ENCODE peak calls at places on chromosomes 13 and 19, in ten cellular contexts. U is AG10803, O is fibroblast of villous mesenchyme, T is left ventricle myocardium inferior, W is D721Med, P is endodermal cell, L is cardiac muscle cell, Q is suprapubic skin, A is activated B cell treated with CpG ODN at 0.5 μM for 24 hours, X is thoracic aorta. S is an unnamed sample.

GRCh38 chr13:32031025-32031814 is at the start of gene FRY:
- DNase-seq in O (peak), U (peak), T (peak), P (peak), L (peak), X (peak), W (peak), Q (peak), A (peak), S (peak)

GRCh38 chr19:38989066-38989605 is 13.6 kb upstream of the FBXO17 start:
- DNase-seq in U (peak), W (no peak), O (peak), A (no peak), P (peak), T (no peak), X (no peak), L (peak), Q (no peak), S (no peak)

GRCh38 chr19:10402441-10403038 is 802 bp downstream of the CDC37 start:
- DNase-seq in T (peak), L (no peak), A (no peak), O (peak), W (no peak), X (no peak), Q (no peak), P (peak), U (no peak), S (no peak)

GRCh38 chr19:20969898-20970297 is 46.8 kb downstream of the ZNF85 start:
- DNase-seq in U (no peak), A (no peak), T (no peak), L (no peak), X (no peak), P (no peak), W (no peak), O (no peak), Q (no peak), S (no peak)

GRCh38 chr19:14480695-14481069 is 5.5 kb upstream of the PTGER1 start:
- DNase-seq in Q (no peak), P (no peak), X (no peak), O (no peak), A (no peak), L (no peak), U (no peak), T (no peak), W (no peak), S (no peak)

GRCh38 chr19:50432658-50433057 is at the start of gene MYBPC2:
- DNase-seq in A (peak), L (peak), P (peak), W (no peak), T (no peak), U (no peak), X (no peak), O (peak), Q (no peak), S (no peak)

GRCh38 chr19:7120499-7120898 is 51.0 kb downstream of the ZNF557 start:
- DNase-seq in T (no peak), L (no peak), X (no peak), A (no peak), P (no peak), Q (no peak), O (no peak), U (no peak), W (no peak), S (no peak)

GRCh38 chr19:32196690-32197420 is 148.6 kb upstream of the ZNF507 start:
- DNase-seq in P (peak), X (no peak), T (no peak), W (no peak), L (no peak), O (no peak), A (no peak), Q (no peak), U (no peak), S (no peak)

GRCh38 chr19:55703790-55704215 is 28.8 kb downstream of the EPN1 start:
- DNase-seq in W (no peak), L (no peak), X (no peak), P (peak), U (peak), T (no peak), O (peak), A (no peak), Q (no peak), S (no peak)

GRCh38 chr19:55699221-55699620 is 24.2 kb downstream of the EPN1 start:
- DNase-seq in X (no peak), T (no peak), Q (peak), L (no peak), P (peak), A (no peak), W (no peak), O (no peak), U (no peak), S (no peak)

GRCh38 chr13:110368408-110368807 is 61.3 kb downstream of the COL4A2 start:
- DNase-seq in L (no peak), W (no peak), O (peak), T (no peak), U (no peak), X (no peak), A (no peak), Q (no peak), P (no peak), S (no peak)

GRCh38 chr13:72648513-72649065 is 78.8 kb downstream of the MZT1 start:
- DNase-seq in W (no peak), P (no peak), X (no peak), O (peak), U (no peak), L (peak), A (no peak), T (no peak), Q (no peak), S (no peak)

GRCh38 chr19:44277331-44277730 is 17.6 kb downstream of the ZNF233 start:
- DNase-seq in X (no peak), O (no peak), T (no peak), Q (no peak), L (no peak), A (no peak), P (no peak), W (no peak), U (no peak), S (no peak)

GRCh38 chr19:40811478-40812341 is 12.7 kb downstream of the EGLN2 start:
- DNase-seq in A (no peak), O (no peak), P (peak), U (no peak), T (no peak), Q (peak), X (no peak), L (peak), W (no peak), S (no peak)

GRCh38 chr19:45474191-45474940 is 6.6 kb downstream of the FOSB start:
- DNase-seq in L (no peak), U (no peak), W (no peak), T (no peak), A (no peak), Q (no peak), O (no peak), X (no peak), P (no peak), S (no peak)

GRCh38 chr13:113767366-113767765 is 8.3 kb downstream of the TMEM255B start:
- DNase-seq in W (no peak), Q (no peak), A (no peak), P (peak), U (no peak), T (no peak), X (no peak), O (no peak), L (no peak), S (no peak)

GRCh38 chr13:30375436-30375835 is 46.9 kb upstream of the UBE2L5 start:
- DNase-seq in W (no peak), T (no peak), P (no peak), O (no peak), A (no peak), L (no peak), Q (no peak), X (no peak), U (no peak), S (no peak)

GRCh38 chr13:110412132-110412912 is 105.2 kb downstream of the COL4A2 start:
- DNase-seq in U (peak), W (peak), P (peak), L (peak), O (peak), T (peak), X (peak), A (peak), Q (peak), S (peak)

GRCh38 chr13:99086869-99087129 is 108.9 kb upstream of the DOCK9 start:
- DNase-seq in Q (no peak), O (no peak), T (peak), A (no peak), W (no peak), P (no peak), U (no peak), X (no peak), L (no peak), S (no peak)

GRCh38 chr19:5288347-5288739 is 52.3 kb downstream of the PTPRS start:
- DNase-seq in P (no peak), Q (no peak), T (peak), O (no peak), W (no peak), U (peak), X (no peak), L (no peak), A (no peak), S (no peak)

GRCh38 chr19:31960474-31960873 is 384.9 kb upstream of the ZNF507 start:
- DNase-seq in P (no peak), U (no peak), A (no peak), W (no peak), Q (no peak), L (no peak), O (no peak), X (no peak), T (no peak), S (no peak)

GRCh38 chr13:30196025-30196424 is 111.3 kb downstream of the KATNAL1 start:
- DNase-seq in U (no peak), W (no peak), X (no peak), P (peak), L (peak), O (no peak), Q (no peak), A (no peak), T (no peak), S (no peak)

GRCh38 chr13:41973247-41973741 is 12.4 kb upstream of the VWA8 start:
- DNase-seq in X (no peak), P (peak), U (peak), L (no peak), T (no peak), A (no peak), Q (no peak), W (no peak), O (no peak), S (no peak)

GRCh38 chr19:55491546-55492360 is 3.5 kb downstream of the SSC5D start:
- DNase-seq in T (no peak), X (no peak), P (no peak), L (no peak), O (no peak), Q (no peak), U (peak), W (no peak), A (no peak), S (no peak)

GRCh38 chr13:112330479-112331407 is 45.4 kb upstream of the SPACA7 start:
- DNase-seq in T (no peak), W (no peak), O (no peak), X (no peak), U (no peak), A (no peak), L (no peak), P (peak), Q (no peak), S (no peak)

DNA sequence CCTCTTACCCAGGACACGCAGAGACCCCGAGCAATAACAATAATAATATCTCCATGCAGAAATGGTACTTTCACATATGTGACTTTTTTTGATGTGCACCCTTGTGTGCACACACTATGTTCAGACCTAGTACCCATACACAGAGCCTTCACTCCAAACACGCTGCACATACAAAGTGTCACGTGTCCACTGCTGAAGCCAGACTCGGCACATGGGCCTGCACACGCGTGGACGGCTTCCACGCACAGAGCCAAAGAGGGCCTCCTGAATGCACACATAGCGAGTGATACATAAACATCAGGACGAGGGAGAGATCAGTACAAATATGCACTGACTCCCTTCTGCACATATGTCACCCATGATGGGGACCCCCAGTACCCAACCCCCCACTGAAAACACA is 41.9 kb upstream of the POU2F2 start:
- DNase-seq in U (no peak), P (no peak), A (no peak), Q (no peak), X (no peak), T (no peak), O (no peak), L (no peak), W (no peak), S (no peak)
- TF ChIP-seq CTCF in U (no peak), P (no peak), A (no peak), Q (no peak), X (no peak), T (no peak), O (no peak), L (no peak), W (no peak), S (no peak)

GRCh38 chr13:51432576-51432975 is 20.3 kb downstream of the INTS6 start:
- DNase-seq in O (no peak), X (no peak), Q (no peak), P (no peak), U (no peak), L (no peak), W (no peak), A (no peak), T (no peak), S (no peak)
- TF ChIP-seq CTCF in O (no peak), X (no peak), Q (no peak), P (no peak), U (no peak), L (no peak), W (no peak), A (no peak), T (no peak), S (no peak)

DNA sequence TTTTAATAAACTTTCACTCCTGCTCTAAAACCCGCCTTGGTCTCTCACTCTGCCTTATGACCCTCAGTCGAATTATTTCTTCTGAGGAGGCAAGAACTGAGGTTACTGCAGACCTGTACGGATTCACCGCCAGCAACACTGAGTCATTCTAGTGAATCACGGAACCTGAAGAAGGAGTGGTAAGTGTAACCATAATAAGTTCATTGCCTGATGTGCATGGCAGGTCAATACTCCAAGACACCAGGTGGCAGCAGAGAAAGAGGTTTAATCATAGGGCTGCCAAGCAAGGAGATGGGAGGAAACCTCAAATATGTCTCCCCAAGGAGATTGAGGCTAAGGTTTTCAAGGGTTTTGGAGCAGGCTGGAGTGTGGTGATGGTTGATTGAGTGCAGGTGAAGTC is 204.3 kb upstream of the IPO5 start:
- DNase-seq in P (no peak), T (no peak), L (no peak), O (peak), A (no peak), X (no peak), W (no peak), U (no peak), Q (no peak), S (no peak)
- TF ChIP-seq CTCF in P (no peak), T (no peak), L (peak), O (peak), A (no peak), X (no peak), W (peak), U (no peak), Q (no peak), S (no peak)

DNA sequence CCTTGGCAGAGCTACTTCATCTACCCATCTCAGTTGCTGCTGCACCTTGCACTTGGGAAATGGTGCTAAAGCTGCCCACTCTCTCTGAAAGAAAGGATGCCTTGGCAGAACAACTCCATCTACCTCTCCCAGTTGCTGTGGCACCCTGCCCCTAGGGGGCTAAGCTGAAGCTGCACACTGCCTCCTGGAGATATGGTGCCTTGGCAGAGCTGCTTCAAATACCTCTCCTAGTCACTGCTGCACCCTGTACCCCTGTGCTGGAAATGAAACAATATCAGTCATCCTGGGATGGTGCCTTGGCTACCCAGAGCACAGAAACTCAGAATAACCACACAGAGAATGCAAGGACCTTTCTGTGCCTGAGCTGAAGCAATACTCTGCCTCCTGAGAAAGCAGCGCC is 615.8 kb downstream of the DIAPH3 start:
- DNase-seq in P (no peak), O (no peak), L (no peak), W (no peak), X (no peak), A (no peak), U (no peak), T (no peak), Q (no peak), S (no peak)
- TF ChIP-seq CTCF in P (peak), O (no peak), L (no peak), W (no peak), X (no peak), A (no peak), U (no peak), T (no peak), Q (no peak), S (no peak)

DNA sequence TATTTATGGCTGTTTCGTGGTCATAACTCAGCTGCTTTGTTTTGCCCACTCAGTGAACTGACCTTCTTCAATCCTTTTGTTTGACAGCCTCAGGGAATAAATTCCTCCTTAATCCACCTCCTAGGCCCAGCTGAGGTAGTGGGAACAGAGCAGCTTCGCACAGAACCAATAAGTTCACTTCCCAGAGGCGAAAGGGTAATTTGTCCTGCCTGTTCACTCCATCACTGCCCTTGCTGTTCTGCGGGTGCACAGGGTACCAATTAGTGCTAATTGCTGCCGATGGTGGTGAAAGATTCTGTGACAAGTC is 68.8 kb downstream of the ERCC5 start:
- DNase-seq in O (no peak), Q (no peak), T (no peak), P (no peak), A (no peak), X (no peak), L (no peak), U (no peak), W (no peak), S (no peak)
- TF ChIP-seq CTCF in O (no peak), Q (no peak), T (no peak), P (no peak), A (no peak), X (no peak), L (no peak), U (no peak), W (no peak), S (no peak)

DNA sequence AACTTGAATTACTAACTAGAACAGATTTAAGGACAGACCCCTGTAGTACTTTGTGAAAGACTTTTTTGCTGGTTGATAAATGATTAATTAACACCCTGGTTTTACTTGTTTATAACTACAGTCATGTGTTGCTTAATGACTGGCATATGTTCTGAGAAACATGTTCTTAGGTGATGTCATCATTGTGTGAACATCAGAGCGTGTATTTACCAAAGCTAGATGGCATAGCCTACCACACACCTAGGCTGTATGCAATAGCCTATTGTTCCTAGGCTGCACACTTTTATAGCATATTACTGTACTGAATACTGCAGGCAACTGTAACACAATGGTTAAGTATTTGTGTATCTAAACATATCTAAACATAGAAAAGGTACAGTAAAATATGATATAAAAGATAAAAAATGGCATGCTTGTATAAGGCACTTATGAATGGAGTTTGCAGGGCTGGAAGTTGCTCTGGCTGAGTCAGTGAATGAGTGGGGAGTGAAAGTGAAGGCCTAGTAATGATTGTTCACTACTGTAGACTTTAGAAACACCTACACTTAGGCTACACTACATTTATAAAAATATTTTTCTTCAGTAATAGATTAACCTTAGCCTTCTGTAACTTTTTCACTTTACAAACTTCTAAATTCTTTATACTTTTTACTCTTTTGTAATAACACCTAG is 260.3 kb downstream of the KCNRG start:
- DNase-seq in L (no peak), U (no peak), P (no peak), O (no peak), A (no peak), Q (no peak), T (no peak), X (no peak), W (no peak), S (no peak)
- TF ChIP-seq CTCF in L (no peak), U (no peak), P (no peak), O (no peak), A (no peak), Q (no peak), T (no peak), X (no peak), W (no peak), S (no peak)

DNA sequence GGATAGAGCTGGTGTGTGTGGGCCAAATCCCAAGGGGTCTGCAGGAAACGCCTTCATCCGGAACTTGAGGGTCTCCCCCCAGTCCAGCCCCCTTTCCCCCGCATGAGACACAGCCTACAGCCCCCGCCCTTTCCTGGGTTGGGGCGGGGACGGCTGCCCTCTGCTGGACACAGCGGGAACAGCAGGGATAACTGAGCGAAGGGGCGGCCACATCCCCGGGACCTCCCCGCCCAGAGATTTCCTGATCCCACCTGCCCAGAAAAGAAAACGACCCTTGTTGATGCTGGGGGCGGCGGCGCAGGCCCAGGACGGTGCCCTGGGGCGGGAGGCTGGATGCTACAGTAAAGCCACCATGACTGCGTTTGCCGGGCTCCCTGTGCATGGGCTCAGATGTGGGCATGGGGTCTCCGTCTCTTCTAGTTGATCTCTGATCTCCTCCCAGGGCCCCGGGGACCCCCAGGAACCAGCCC is 14.2 kb downstream of the ONECUT3 start:
- DNase-seq in T (peak), P (peak), L (peak), A (peak), U (peak), Q (no peak), O (peak), X (no peak), W (peak), S (no peak)
- TF ChIP-seq CTCF in T (peak), P (peak), L (peak), A (no peak), U (peak), Q (peak), O (peak), X (peak), W (peak), S (peak)

DNA sequence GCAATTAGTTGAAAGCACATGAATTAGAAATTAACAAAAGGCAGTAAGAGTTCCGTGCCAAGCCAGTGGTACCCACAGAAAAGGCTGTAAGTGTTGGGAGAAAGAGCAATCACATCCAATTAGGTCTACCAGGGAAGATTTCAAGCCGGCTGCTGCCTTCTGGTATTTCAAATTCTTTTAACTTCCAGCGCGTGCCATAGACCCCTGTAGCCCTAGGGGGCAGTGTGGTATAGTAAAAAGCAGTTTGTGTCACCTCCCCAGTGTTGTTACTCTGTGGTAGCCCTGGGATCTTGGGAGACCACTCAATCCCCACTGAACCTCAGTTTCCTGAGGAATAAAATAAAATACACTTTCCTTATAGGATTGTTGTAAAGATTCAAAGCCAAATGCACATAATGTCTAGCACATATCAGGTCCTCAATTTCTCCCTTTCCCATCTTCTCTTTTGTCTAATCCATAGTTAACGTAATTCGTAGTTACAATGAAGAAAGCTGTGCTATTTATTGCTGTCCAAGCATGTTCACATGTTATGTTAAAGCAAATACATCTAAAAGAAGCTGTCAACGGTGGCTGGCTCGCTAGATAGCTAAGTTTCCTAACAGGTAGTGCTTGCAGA is 230.2 kb downstream of the TDRD3 start:
- DNase-seq in P (peak), O (peak), L (peak), W (no peak), T (no peak), U (peak), A (no peak), Q (no peak), X (no peak), S (no peak)
- TF ChIP-seq CTCF in P (peak), O (peak), L (peak), W (peak), T (peak), U (peak), A (no peak), Q (no peak), X (peak), S (no peak)

S was measured in omental fat pad.